ENCODE peak calls at places on chromosomes 16 and 17, in nine cellular contexts. U, Y, A, H, C, T, W, X and N are unnamed samples.

GRCh38 chr17:16442141-16442540 is 26.8 kb downstream of the TRPV2 start:
- DNase-seq in U (no peak), Y (peak; percentile 42), A (no peak), H (no peak), C (peak; percentile 25), T (no peak), W (peak; percentile 23), X (no peak), N (no peak)

GRCh38 chr17:45276031-45276430 is 14.1 kb upstream of the SPATA32 start:
- DNase-seq in U (no peak), Y (no peak), A (no peak), H (no peak), C (no peak), T (no peak), W (no peak), X (no peak), N (no peak)

GRCh38 chr16:69909760-69910159 is 41.4 kb upstream of the CLEC18A start:
- DNase-seq in U (no peak), Y (no peak), A (no peak), H (no peak), C (peak; percentile 35), T (no peak), W (no peak), X (no peak), N (no peak)

GRCh38 chr17:47891545-47892088 is 4.4 kb upstream of the SP2 start:
- DNase-seq in U (no peak), Y (no peak), A (no peak), H (peak; percentile 32), C (no peak), T (no peak), W (no peak), X (no peak), N (no peak)

GRCh38 chr16:57893559-57894389 is 77.2 kb downstream of the CNGB1 start:
- DNase-seq in U (peak; percentile 82), Y (peak; percentile 48), A (no peak), H (no peak), C (peak; percentile 85), T (no peak), W (no peak), X (no peak), N (peak; percentile 72)

GRCh38 chr17:11589706-11590105 is 8.6 kb upstream of the DNAH9 start:
- DNase-seq in U (no peak), Y (no peak), A (no peak), H (no peak), C (no peak), T (no peak), W (no peak), X (no peak), N (peak; percentile 66)

GRCh38 chr16:88783391-88784073 is 1.5 kb downstream of the PIEZO1 start:
- DNase-seq in U (peak; percentile 61), Y (no peak), A (no peak), H (peak; percentile 7), C (peak; percentile 27), T (peak; percentile 51), W (no peak), X (no peak), N (no peak)

GRCh38 chr17:17043668-17044226 is 1.5 kb downstream of the MPRIP start:
- DNase-seq in U (peak; percentile 36), Y (peak; percentile 32), A (no peak), H (peak; percentile 20), C (peak; percentile 41), T (no peak), W (peak; percentile 55), X (no peak), N (no peak)

GRCh38 chr17:72931163-72931562 is 161.3 kb downstream of the SLC39A11 start:
- DNase-seq in U (no peak), Y (peak; percentile 66), A (no peak), H (no peak), C (no peak), T (peak; percentile 57), W (no peak), X (no peak), N (no peak)

GRCh38 chr17:29597361-29598172 is 4.6 kb downstream of the ANKRD13B start:
- DNase-seq in U (no peak), Y (peak; percentile 70), A (no peak), H (no peak), C (no peak), T (no peak), W (peak; percentile 66), X (no peak), N (no peak)

GRCh38 chr17:1554751-1555617 is 7.6 kb downstream of the PITPNA start:
- DNase-seq in U (no peak), Y (no peak), A (no peak), H (no peak), C (no peak), T (no peak), W (no peak), X (no peak), N (no peak)

GRCh38 chr16:84943620-84944019 is 67.7 kb downstream of the ZDHHC7 start:
- DNase-seq in U (no peak), Y (no peak), A (no peak), H (no peak), C (no peak), T (no peak), W (no peak), X (no peak), N (no peak)

GRCh38 chr17:58575511-58575910 is 61.1 kb upstream of the MTMR4 start:
- DNase-seq in U (peak; percentile 79), Y (no peak), A (peak; percentile 29), H (no peak), C (peak; percentile 87), T (no peak), W (no peak), X (no peak), N (peak; percentile 57)

GRCh38 chr17:74243013-74243755 is 29.8 kb downstream of the TTYH2 start:
- DNase-seq in U (no peak), Y (no peak), A (no peak), H (no peak), C (no peak), T (no peak), W (no peak), X (peak; percentile 85), N (no peak)

GRCh38 chr17:12402963-12403622 is 262.6 kb upstream of the MYOCD start:
- DNase-seq in U (peak; percentile 32), Y (no peak), A (no peak), H (no peak), C (peak; percentile 15), T (no peak), W (no peak), X (no peak), N (no peak)

GRCh38 chr17:45284176-45285140 is 22.6 kb upstream of the SPATA32 start:
- DNase-seq in U (no peak), Y (peak; percentile 43), A (no peak), H (peak; percentile 19), C (peak; percentile 32), T (peak; percentile 46), W (peak; percentile 40), X (no peak), N (no peak)

GRCh38 chr17:80832266-80832676 is 159.4 kb upstream of the CHMP6 start:
- DNase-seq in U (peak; percentile 69), Y (peak; percentile 71), A (no peak), H (no peak), C (peak; percentile 12), T (no peak), W (peak; percentile 42), X (peak; percentile 89), N (peak; percentile 58)

DNA sequence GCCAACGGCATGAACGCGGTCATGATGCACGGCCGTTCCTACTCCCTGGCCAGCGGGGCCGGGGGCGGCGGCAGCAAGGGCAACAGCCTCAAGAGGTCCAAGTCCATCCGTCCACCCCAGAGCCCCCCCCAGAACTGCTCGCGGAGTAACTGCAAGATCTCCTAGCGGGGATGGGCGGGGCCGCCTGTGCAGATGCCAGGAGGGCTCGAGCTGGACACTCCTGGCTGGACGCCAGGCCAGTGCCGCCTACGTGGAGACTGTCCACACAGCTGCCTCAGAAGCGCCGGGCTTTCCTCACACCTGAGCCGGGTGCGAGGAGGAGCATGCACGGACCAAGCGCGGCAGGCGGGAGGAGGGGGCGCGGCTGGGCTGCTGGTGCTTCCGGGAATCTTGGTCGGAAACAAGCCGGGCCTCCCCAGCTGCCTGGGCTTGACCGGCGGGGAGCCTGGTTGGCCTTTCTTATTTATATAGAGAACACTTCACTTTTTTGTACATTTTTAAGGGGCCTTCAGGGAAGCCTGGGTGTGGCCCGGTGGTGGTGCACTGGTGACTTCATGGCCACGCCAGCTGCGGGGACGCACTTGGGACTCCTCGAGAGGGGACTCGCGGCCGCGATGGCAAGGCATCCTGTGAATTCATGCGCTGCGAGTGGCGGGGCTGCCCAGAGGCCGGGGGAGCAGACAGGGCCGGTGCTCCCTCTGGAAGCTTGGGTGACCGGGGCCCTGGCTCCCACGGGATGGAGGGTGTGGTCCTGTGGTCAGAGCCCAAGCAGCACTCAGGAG is 3.1 kb upstream of the WFIKKN1 start:
- DNase-seq in U (peak; percentile 58), Y (no peak), A (no peak), H (no peak), C (peak; percentile 46), T (no peak), W (no peak), X (no peak), N (peak; percentile 57)
- H3K27ac ChIP-seq in U (peak overlapping the region; percentile 87), Y (no peak overlapping the region), A (peak overlapping the region; percentile 83), H (no peak overlapping the region), C (peak overlapping the region; percentile 37), T (no peak overlapping the region), W (no peak overlapping the region), X (no peak overlapping the region), N (no peak overlapping the region)

DNA sequence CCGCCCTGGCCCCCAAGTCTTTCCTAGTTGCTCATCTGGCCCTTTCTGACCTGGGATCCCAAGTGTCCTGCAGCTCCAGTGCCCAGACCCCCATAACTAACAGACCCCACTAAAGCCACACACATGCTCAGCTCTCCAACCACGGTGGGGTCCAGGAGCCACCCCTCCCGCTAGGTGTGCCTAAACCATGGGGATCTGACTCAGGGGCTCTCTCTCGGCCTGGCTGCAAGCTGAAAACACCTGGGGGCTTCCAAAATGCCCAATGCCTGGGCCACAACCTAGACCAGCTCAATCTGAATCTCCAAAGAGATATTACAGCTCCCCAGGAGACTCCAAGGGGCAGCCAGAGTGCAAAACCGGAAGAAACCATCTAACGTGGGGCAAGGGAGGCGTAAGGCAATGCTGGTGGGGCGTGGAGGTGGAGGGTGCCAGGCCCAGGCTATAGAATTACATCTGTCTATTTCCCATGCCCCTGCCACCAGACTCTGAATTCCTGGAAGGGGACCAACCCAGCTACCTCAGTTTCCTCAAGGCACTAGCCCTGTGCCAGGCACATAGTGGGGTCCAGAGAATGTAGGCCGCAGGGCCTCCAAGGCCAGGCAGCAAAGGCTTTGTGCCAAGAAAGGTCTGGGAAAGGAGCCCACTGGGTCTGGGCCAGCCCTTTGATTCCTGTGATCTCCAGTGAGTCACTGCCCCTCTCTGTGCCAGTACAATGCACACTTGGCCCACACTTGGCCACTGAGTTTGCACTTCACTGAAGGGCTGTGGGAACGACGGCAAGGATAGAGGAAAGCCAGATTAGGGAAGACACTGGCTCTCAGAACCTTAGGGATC is 3.3 kb downstream of the CD2BP2 start:
- DNase-seq in U (peak; percentile 96), Y (no peak), A (peak; percentile 39), H (no peak), C (peak; percentile 88), T (peak; percentile 36), W (no peak), X (no peak), N (no peak)
- TF ChIP-seq EZH2phosphoT487 in U (no peak), Y (no peak), A (no peak), H (no peak), C (no peak), T (no peak), W (no peak), X (no peak), N (no peak)

GRCh38 chr16:20812510-20812909 is 6.2 kb downstream of the REXO5 start:
- DNase-seq in U (no peak), Y (no peak), A (no peak), H (no peak), C (no peak), T (no peak), W (no peak), X (no peak), N (no peak)
- H2AFZ ChIP-seq in U (no peak overlapping the region), Y (no peak overlapping the region), A (no peak overlapping the region), H (no peak overlapping the region), C (no peak overlapping the region), T (no peak overlapping the region), W (no peak overlapping the region), X (no peak overlapping the region), N (no peak overlapping the region)

GRCh38 chr16:73060216-73060615 is 12.3 kb upstream of the ZFHX3 start:
- DNase-seq in U (no peak), Y (peak; percentile 31), A (no peak), H (no peak), C (no peak), T (no peak), W (no peak), X (peak; percentile 52), N (no peak)
- H3K27ac ChIP-seq in U (no peak overlapping the region), Y (no peak overlapping the region), A (no peak overlapping the region), H (no peak overlapping the region), C (peak overlapping the region; percentile 30), T (no peak overlapping the region), W (no peak overlapping the region), X (peak overlapping the region; percentile 74), N (no peak overlapping the region)